ENCODE peak calls at places on chromosome 12, in seven cellular contexts. N is astrocyte of the spinal cord, D is HL-60, C is kidney epithelial cell, U is foreskin fibroblast, R is AG10803, Y is tibial artery. Z is an unnamed sample.
A peak's percentile ranks its signal among the peaks of the same experiment; 100 is the strongest.

GRCh38 chr12:65759735-65760134 is 64.5 kb upstream of the HMGA2 start:
- DNase-seq in N (no peak), D (no peak), C (no peak), U (no peak), R (no peak), Y (no peak), Z (no peak)

GRCh38 chr12:105262461-105263184 is 26.6 kb upstream of the APPL2 start:
- DNase-seq in N (no peak), D (no peak), C (no peak), U (no peak), R (peak; percentile 82), Y (no peak), Z (peak; percentile 20)

GRCh38 chr12:26848156-26848825 is 15.3 kb upstream of the ITPR2 start:
- DNase-seq in N (no peak), D (no peak), C (no peak), U (no peak), R (peak; percentile 50), Y (no peak), Z (peak; percentile 84)

GRCh38 chr12:78562358-78563205 is 302.0 kb upstream of the SYT1 start:
- DNase-seq in N (peak; percentile 17), D (no peak), C (no peak), U (peak; percentile 4), R (peak; percentile 19), Y (no peak), Z (peak; percentile 21)

GRCh38 chr12:115024531-115024930 is 340.6 kb upstream of the TBX3 start:
- DNase-seq in N (no peak), D (no peak), C (no peak), U (no peak), R (no peak), Y (no peak), Z (no peak)

GRCh38 chr12:8032242-8033152 is at the start of gene FOXJ2:
- DNase-seq in N (peak; percentile 65), D (peak; percentile 53), C (no peak), U (peak; percentile 76), R (peak; percentile 64), Y (peak; percentile 57), Z (peak; percentile 75)

GRCh38 chr12:23621910-23622309 is 327.6 kb downstream of the SOX5 start:
- DNase-seq in N (no peak), D (no peak), C (no peak), U (no peak), R (no peak), Y (no peak), Z (no peak)

GRCh38 chr12:107415066-107415465 is 270.5 kb upstream of the PWP1 start:
- DNase-seq in N (peak; percentile 57), D (no peak), C (peak; percentile 75), U (peak; percentile 40), R (peak; percentile 80), Y (no peak), Z (no peak)

GRCh38 chr12:54622463-54623183 is 12.1 kb downstream of the LACRT start:
- DNase-seq in N (no peak), D (no peak), C (no peak), U (peak; percentile 2), R (no peak), Y (no peak), Z (peak; percentile 4)
- TF ChIP-seq CTCF in N (peak; percentile 27), D (no peak), C (no peak), U (peak; percentile 5), R (no peak), Y (no peak), Z (peak; percentile 34)

GRCh38 chr12:59927041-59927440 is 331.2 kb downstream of the SLC16A7 start:
- DNase-seq in N (no peak), D (no peak), C (no peak), U (peak; percentile 46), R (peak; percentile 27), Y (no peak), Z (no peak)
- H3K4me3 ChIP-seq in N (no peak overlapping the region), D (no peak overlapping the region), C (no peak overlapping the region), U (no peak overlapping the region), R (no peak overlapping the region), Y (no peak overlapping the region), Z (no peak overlapping the region)

GRCh38 chr12:114011711-114012110 is 45.6 kb upstream of the RBM19 start:
- DNase-seq in N (no peak), D (no peak), C (no peak), U (no peak), R (no peak), Y (no peak), Z (no peak)

GRCh38 chr12:114012744-114013431 is 46.8 kb upstream of the RBM19 start:
- DNase-seq in N (no peak), D (no peak), C (no peak), U (no peak), R (no peak), Y (no peak), Z (no peak)

GRCh38 chr12:114015851-114016250 is 49.7 kb upstream of the RBM19 start:
- DNase-seq in N (no peak), D (no peak), C (no peak), U (no peak), R (no peak), Y (no peak), Z (no peak)

GRCh38 chr12:114018669-114019068 is 52.5 kb upstream of the RBM19 start:
- DNase-seq in N (no peak), D (no peak), C (no peak), U (peak; percentile 14), R (peak; percentile 8), Y (no peak), Z (peak; percentile 3)

GRCh38 chr12:114013601-114014345 is 47.6 kb upstream of the RBM19 start:
- DNase-seq in N (peak; percentile 4), D (no peak), C (no peak), U (peak; percentile 9), R (peak; percentile 54), Y (no peak), Z (peak; percentile 7)
- TF ChIP-seq CTCF in N (peak; percentile 26), D (no peak), C (peak; percentile 5), U (peak; percentile 39), R (peak; percentile 64), Y (no peak), Z (peak; percentile 32)

GRCh38 chr12:118922405-118922804 is 58.9 kb upstream of the SRRM4 start:
- DNase-seq in N (no peak), D (no peak), C (no peak), U (no peak), R (no peak), Y (no peak), Z (no peak)
- H3K4me3 ChIP-seq in N (no peak overlapping the region), D (no peak overlapping the region), C (no peak overlapping the region), U (no peak overlapping the region), R (no peak overlapping the region), Y (no peak overlapping the region), Z (no peak overlapping the region)

Z was measured in fibroblast of villous mesenchyme.